ENCODE peak calls at places on chromosomes 3 and 15, in nine cellular contexts. P is DMS153; X is NCI-H1092; U is T-helper 9 cell; G is AG04450; E is stimulated activated CD4-positive, alpha-beta T cell treated with anti-CD3 and anti-CD28 coated beads, Interleukin-15, amount 100 ng/mL, for 1 hour; I is body of pancreas; O is activated T-helper 1 cell treated with anti-CD3 and anti-CD28 coated beads, Interleukin-2, amount 50 U/mL, for 16 hours; W is activated CD4-positive, alpha-beta T cell treated with anti-CD3 and anti-CD28 coated beads, Interleukin-2, amount 50 U/mL, for 4 hours. K is an unnamed sample.

GRCh38 chr15:75067123-75067854 is 43.9 kb downstream of the PPCDC start:
- DNase-seq in U (no peak), X (no peak), G (no peak), I (no peak), P (no peak), E (no peak), W (no peak), O (no peak), K (no peak)

GRCh38 chr15:67685008-67685599 is 140.2 kb upstream of the SKOR1 start:
- DNase-seq in W (no peak), E (no peak), I (no peak), O (no peak), P (peak; percentile 1), G (no peak), X (no peak), U (no peak), K (no peak)

GRCh38 chr15:67833504-67834248 is 6.2 kb downstream of the RNU6-1 start:
- DNase-seq in G (no peak), P (no peak), X (no peak), I (no peak), O (no peak), W (no peak), U (no peak), E (no peak), K (no peak)

GRCh38 chr3:25433868-25434267 is 5.8 kb downstream of the RARB start:
- DNase-seq in U (no peak), I (no peak), O (no peak), P (no peak), X (no peak), E (no peak), W (no peak), G (no peak), K (no peak)

GRCh38 chr3:135503429-135504083 is 462.0 kb upstream of the PPP2R3A start:
- DNase-seq in I (peak; percentile 41), X (peak; percentile 58), O (no peak), U (no peak), E (no peak), W (no peak), P (peak; percentile 76), G (peak; percentile 23), K (no peak)

GRCh38 chr15:77818484-77819270 is 186.0 kb upstream of the LINGO1 start:
- DNase-seq in X (no peak), E (no peak), G (no peak), P (no peak), O (no peak), U (no peak), W (no peak), I (no peak), K (no peak)

GRCh38 chr3:111850481-111850880 is 8.6 kb upstream of the PHLDB2 start:
- DNase-seq in P (no peak), I (no peak), U (no peak), O (no peak), G (no peak), E (no peak), X (no peak), W (no peak), K (no peak)

GRCh38 chr3:54121404-54122045 is 827 bp upstream of the CACNA2D3 start:
- DNase-seq in G (no peak), X (no peak), O (no peak), E (no peak), I (no peak), P (no peak), U (no peak), W (no peak), K (no peak)

GRCh38 chr3:167406876-167407492 is 26.9 kb upstream of the ZBBX start:
- DNase-seq in O (no peak), G (peak; percentile 2), E (no peak), X (peak; percentile 16), W (no peak), P (peak; percentile 88), U (no peak), I (peak; percentile 78), K (no peak)

GRCh38 chr15:64634576-64635485 is 140.6 kb downstream of the RBPMS2 start:
- DNase-seq in G (no peak), P (peak; percentile 17), E (no peak), O (no peak), W (no peak), I (no peak), U (peak; percentile 4), X (peak; percentile 21), K (no peak)

GRCh38 chr3:32355892-32356291 is 35.8 kb upstream of the CMTM7 start:
- DNase-seq in U (no peak), W (no peak), P (no peak), E (no peak), O (no peak), I (no peak), X (no peak), G (no peak), K (no peak)